ENCODE peak calls at places on chromosomes 13 and 19, in five cellular contexts. Y is AG04450, R is heart left ventricle, I is brain microvascular endothelial cell, Q is thoracic aorta. U is an unnamed sample.

GRCh38 chr13:72221276-72221962 is 354.4 kb upstream of the DACH1 start:
- DNase-seq in I (no peak), Q (no peak), R (no peak), Y (no peak), U (peak; percentile 44)

GRCh38 chr19:5621945-5622464 is 571 bp downstream of the SAFB2 start:
- DNase-seq in Y (no peak), Q (no peak), R (peak; percentile 34), I (no peak), U (peak; percentile 54)

GRCh38 chr19:3358392-3358918 is 7.9 kb upstream of the NFIC start:
- DNase-seq in I (no peak), R (no peak), Y (no peak), Q (no peak), U (no peak)

GRCh38 chr13:107210216-107211010 is 642.5 kb upstream of the ARGLU1 start:
- DNase-seq in Y (no peak), I (peak; percentile 35), Q (no peak), R (no peak), U (no peak)

GRCh38 chr19:10114651-10115391 is 3.3 kb downstream of the P2RY11 start:
- DNase-seq in R (no peak), Y (no peak), I (no peak), Q (no peak), U (no peak)

GRCh38 chr19:39413903-39414608 is 1.6 kb downstream of the PLEKHG2 start:
- DNase-seq in Q (no peak), Y (no peak), R (no peak), I (no peak), U (peak; percentile 45)

GRCh38 chr13:48151343-48151742 is 56.4 kb upstream of the MED4 start:
- DNase-seq in Q (no peak), Y (no peak), I (no peak), R (no peak), U (no peak)

GRCh38 chr13:48214519-48215121 is 18.4 kb upstream of the ITM2B start:
- DNase-seq in I (no peak), Y (no peak), R (no peak), Q (no peak), U (no peak)

GRCh38 chr13:24664726-24665409 is 15.3 kb upstream of the ATP12A start:
- DNase-seq in I (peak; percentile 62), Y (no peak), Q (no peak), R (no peak), U (peak; percentile 6)

GRCh38 chr19:35261356-35262100 is 7.2 kb upstream of the USF2 start:
- DNase-seq in I (no peak), R (no peak), Y (no peak), Q (no peak), U (peak; percentile 31)

GRCh38 chr19:38977445-38978314 is 2.1 kb upstream of the FBXO17 start:
- DNase-seq in I (no peak), R (no peak), Q (no peak), Y (no peak), U (no peak)

GRCh38 chr19:27794444-27795042 is 1418.4 kb downstream of the UQCRFS1 start:
- DNase-seq in Y (no peak), I (peak; percentile 39), R (no peak), Q (no peak), U (no peak)

GRCh38 chr19:8722032-8722431 is 598 bp downstream of the OR2Z1 start:
- DNase-seq in Y (no peak), R (no peak), Q (no peak), I (no peak), U (no peak)

GRCh38 chr13:26719356-26719945 is 41.1 kb downstream of the GPR12 start:
- DNase-seq in R (no peak), I (no peak), Y (no peak), Q (no peak), U (no peak)

GRCh38 chr13:29162638-29163037 is 342.5 kb downstream of the MTUS2 start:
- DNase-seq in Y (no peak), R (no peak), I (no peak), Q (no peak), U (no peak)

GRCh38 chr19:6527893-6528543 is 2.8 kb upstream of the TNFSF9 start:
- DNase-seq in R (no peak), Y (no peak), Q (no peak), I (no peak), U (no peak)

GRCh38 chr13:30477346-30478235 is 11.9 kb upstream of the HMGB1 start:
- DNase-seq in R (no peak), Y (no peak), Q (no peak), I (no peak), U (no peak)

DNA sequence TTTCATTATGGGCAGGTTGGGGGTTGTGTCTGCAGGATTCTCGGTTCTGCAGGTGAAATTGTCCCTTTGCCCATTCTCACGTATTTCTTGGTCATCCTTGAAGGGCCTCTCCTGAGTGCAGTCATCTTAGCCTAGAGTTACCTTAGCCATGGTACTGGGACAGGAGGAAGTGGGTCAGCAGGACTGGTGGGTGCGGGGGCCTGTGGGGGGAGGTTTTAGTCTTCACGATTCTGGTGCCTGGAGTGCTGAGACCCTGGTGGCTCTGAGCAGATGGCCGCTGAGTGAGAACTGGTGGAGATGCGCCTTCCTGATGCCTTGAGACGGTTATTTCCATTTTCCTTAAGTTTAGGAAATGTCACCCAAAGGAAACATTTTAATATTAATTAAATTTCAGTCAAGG is 11.8 kb downstream of the COL4A2 start:
- DNase-seq in I (no peak), Q (no peak), R (no peak), Y (no peak), U (peak; percentile 40)
- H3K27ac ChIP-seq in I (peak overlapping the region; percentile 72), Q (no peak overlapping the region), R (peak overlapping the region; percentile 86), Y (peak overlapping the region; percentile 25), U (peak overlapping the region; percentile 94)

DNA sequence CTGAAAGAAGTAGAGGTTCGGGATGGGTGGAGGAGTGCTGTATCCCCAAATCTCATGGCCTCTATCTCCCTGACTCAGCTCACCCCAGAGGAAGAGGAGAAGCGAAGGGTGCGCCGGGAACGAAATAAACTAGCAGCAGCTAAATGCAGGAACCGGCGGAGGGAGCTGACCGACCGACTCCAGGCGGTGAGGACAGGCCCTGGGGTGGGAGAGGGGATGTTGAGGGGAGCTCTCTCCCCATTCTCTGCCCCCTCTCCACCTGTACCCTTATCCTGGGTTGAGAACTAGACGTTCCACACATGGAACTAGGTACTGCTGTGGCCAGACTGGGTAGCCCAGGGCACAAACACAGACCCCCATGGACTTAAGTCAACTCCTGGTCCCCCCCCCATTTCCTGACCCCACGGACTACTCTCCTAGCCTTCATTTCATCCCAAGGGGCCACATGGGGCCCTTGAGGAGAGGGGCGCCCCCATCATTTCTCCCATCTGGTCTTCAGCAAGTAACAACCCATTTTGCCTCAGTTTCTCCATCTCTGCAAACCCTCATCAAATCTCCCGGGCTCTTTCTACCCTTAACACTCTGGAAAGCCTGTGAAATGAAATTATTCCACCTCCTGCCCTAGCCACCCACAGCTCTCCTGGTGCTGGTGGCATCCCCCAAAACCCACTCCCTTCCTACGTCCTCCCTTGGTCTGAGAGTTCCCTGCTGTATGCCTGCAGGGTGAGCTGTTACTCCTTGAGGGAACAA is 3.5 kb downstream of the FOSB start:
- DNase-seq in I (no peak), Y (no peak), Q (no peak), R (no peak), U (no peak)
- H3K4me3 ChIP-seq in I (no peak overlapping the region), Y (no peak overlapping the region), Q (no peak overlapping the region), R (no peak overlapping the region), U (no peak overlapping the region)

GRCh38 chr19:56142087-56142787 is 1.1 kb downstream of the ZNF444 start:
- DNase-seq in R (no peak), I (no peak), Y (no peak), Q (no peak), U (no peak)

GRCh38 chr19:56144816-56145215 is 3.7 kb downstream of the ZNF444 start:
- DNase-seq in Y (no peak), I (no peak), Q (no peak), R (no peak), U (no peak)

GRCh38 chr19:56142897-56143434 is 1.9 kb downstream of the ZNF444 start:
- DNase-seq in I (no peak), R (no peak), Y (no peak), Q (no peak), U (no peak)

GRCh38 chr19:56145698-56146097 is 4.6 kb downstream of the ZNF444 start:
- DNase-seq in Q (no peak), Y (no peak), I (no peak), R (no peak), U (no peak)

DNA sequence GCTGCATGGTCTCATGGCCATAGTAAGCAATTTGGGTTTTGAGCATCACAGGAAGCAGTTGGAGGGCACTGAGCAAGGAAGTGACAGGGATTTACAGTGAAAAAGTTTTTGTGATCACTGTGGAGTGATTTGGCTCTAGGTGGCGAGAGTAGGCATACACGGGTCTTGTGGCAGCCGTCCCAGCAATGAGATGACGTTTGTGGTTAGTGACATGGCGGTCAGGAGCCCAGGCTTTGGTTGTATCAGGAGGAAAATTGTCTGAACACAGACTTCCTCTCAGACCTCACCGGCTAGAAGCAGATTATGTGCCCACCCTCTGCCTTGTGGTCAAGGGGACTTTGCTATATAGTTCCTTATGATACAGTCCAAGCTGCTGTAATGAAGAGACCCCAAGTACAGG is 3.3 kb downstream of the ZNF444 start:
- DNase-seq in R (no peak), I (no peak), Q (no peak), Y (no peak), U (no peak)
- H3K27ac ChIP-seq in R (peak overlapping the region; percentile 11), I (no peak overlapping the region), Q (no peak overlapping the region), Y (no peak overlapping the region), U (no peak overlapping the region)

GRCh38 chr19:1001538-1002166 is 1.4 kb downstream of the GRIN3B start:
- DNase-seq in R (peak; percentile 49), Q (no peak), I (no peak), Y (no peak), U (no peak)
- H3K4me3 ChIP-seq in R (no peak overlapping the region), Q (peak overlapping the region; percentile 32), I (no peak overlapping the region), Y (no peak overlapping the region), U (no peak overlapping the region)

DNA sequence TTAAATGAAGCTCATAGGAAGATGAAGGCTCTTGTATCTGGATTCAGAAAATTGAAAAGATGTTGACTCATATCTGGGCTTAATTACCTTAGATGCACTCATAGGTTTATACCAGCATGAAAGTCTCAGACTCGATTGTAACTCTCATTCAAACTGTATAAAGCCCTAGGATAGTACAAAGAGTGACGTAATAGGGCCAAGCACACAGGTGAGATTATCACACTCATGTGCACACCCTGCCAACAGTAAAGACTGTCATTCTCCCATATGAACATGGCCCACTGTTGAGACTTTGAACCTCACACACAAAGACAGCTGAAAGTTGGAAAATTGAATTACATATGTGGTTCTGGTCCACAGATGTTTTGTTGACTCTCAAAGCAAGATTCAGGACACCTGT is 18.0 kb upstream of the ZNF723 start:
- DNase-seq in R (no peak), I (no peak), Q (no peak), Y (no peak), U (no peak)
- H3K27ac ChIP-seq in R (no peak overlapping the region), I (no peak overlapping the region), Q (no peak overlapping the region), Y (no peak overlapping the region), U (no peak overlapping the region)

GRCh38 chr19:18603255-18603957 is 3.2 kb downstream of the CRLF1 start:
- DNase-seq in Y (no peak), I (no peak), Q (no peak), R (no peak), U (no peak)
- H3K4me3 ChIP-seq in Y (no peak overlapping the region), I (peak overlapping the region; percentile 34), Q (peak overlapping the region; percentile 35), R (peak overlapping the region; percentile 19), U (no peak overlapping the region)

GRCh38 chr19:49811328-49811727 is 1.8 kb downstream of the FUZ start:
- DNase-seq in R (no peak), Q (no peak), Y (no peak), I (no peak), U (no peak)
- H3K27ac ChIP-seq in R (no peak overlapping the region), Q (no peak overlapping the region), Y (no peak overlapping the region), I (no peak overlapping the region), U (no peak overlapping the region)

GRCh38 chr19:33064778-33065550 is at the start of gene RHPN2:
- DNase-seq in I (no peak), Y (no peak), Q (no peak), R (peak; percentile 54), U (peak; percentile 64)
- H3K4me3 ChIP-seq in I (peak within 1 kb of the TSS; percentile 46), Y (peak within 1 kb of the TSS; percentile 61), Q (peak within 1 kb of the TSS; percentile 69), R (peak within 1 kb of the TSS; percentile 63), U (peak within 1 kb of the TSS; percentile 49)

GRCh38 chr13:40611635-40612422 is 54.6 kb downstream of the FOXO1 start:
- DNase-seq in R (no peak), Q (no peak), I (no peak), Y (no peak), U (no peak)
- H3K27ac ChIP-seq in R (no peak overlapping the region), Q (no peak overlapping the region), I (no peak overlapping the region), Y (no peak overlapping the region), U (no peak overlapping the region)